ENCODE peak calls at places on chromosome 18, in four cellular contexts. W is astrocyte of the cerebellum, N is adrenal gland, F is esophagus muscularis mucosa. V is an unnamed sample.

GRCh38 chr18:62898359-62898758 is 183.0 kb downstream of the PHLPP1 start:
- DNase-seq in W (no peak), N (no peak), F (no peak), V (no peak)

GRCh38 chr18:10274327-10274726 is 180.1 kb upstream of the APCDD1 start:
- DNase-seq in W (no peak), N (no peak), F (no peak), V (no peak)

GRCh38 chr18:65567372-65567771 is 183.4 kb upstream of the CDH7 start:
- DNase-seq in W (no peak), N (no peak), F (no peak), V (no peak)

GRCh38 chr18:49275448-49275847 is 185.0 kb downstream of the DYM start:
- DNase-seq in W (no peak), N (no peak), F (no peak), V (no peak)

GRCh38 chr18:33863912-33864311 is 285.9 kb downstream of the ASXL3 start:
- DNase-seq in W (no peak), N (no peak), F (no peak), V (no peak)

GRCh38 chr18:63928331-63928730 is 20.6 kb downstream of the SERPINB10 start:
- DNase-seq in W (no peak), N (no peak), F (no peak), V (no peak)

GRCh38 chr18:63575680-63576079 is 11.5 kb upstream of the SERPINB13 start:
- DNase-seq in W (no peak), N (no peak), F (no peak), V (no peak)

GRCh38 chr18:74512321-74513053 is 16.3 kb downstream of the CNDP2 start:
- DNase-seq in W (no peak), N (no peak), F (no peak), V (no peak)

GRCh38 chr18:51890762-51891161 is 449.2 kb upstream of the DCC start:
- DNase-seq in W (peak; percentile 79), N (peak; percentile 8), F (no peak), V (no peak)

DNA sequence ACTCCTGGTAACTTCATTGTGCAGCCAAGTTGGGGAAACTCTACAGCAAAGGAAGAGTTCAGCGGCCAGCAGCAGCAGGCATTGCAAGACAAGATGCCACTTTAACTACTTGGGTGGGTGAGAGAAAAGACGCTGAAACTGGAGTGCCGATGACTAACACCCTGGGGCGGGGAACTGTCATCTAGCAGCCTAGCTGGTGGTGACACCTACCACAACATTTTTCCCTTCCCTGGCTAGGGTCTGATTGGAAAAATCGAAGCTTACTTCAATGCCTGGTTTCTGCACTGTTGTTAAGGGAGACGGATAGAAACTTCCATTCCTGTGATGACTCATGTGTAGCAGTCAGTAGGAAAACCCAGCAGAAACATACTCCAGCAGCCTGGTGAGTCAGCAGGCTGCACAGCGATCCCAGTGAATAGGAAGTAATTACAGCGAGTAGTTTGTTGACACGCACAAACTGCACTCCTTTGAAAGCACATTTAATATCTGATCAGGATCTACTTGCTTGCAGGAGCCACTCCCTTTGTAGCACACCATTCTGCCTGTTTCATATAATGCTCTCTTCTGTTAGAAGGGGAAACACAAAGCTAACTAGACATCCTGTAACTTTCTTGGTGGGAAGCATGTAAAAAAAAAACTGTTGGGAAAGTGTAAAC is 62.1 kb upstream of the MAPRE2 start:
- DNase-seq in W (peak; percentile 88), N (peak; percentile 85), F (no peak), V (peak; percentile 82)
- H3K4me3 ChIP-seq in W (peak overlapping the region; percentile 70), N (no peak overlapping the region), F (peak overlapping the region; percentile 89), V (peak overlapping the region; percentile 63)

DNA sequence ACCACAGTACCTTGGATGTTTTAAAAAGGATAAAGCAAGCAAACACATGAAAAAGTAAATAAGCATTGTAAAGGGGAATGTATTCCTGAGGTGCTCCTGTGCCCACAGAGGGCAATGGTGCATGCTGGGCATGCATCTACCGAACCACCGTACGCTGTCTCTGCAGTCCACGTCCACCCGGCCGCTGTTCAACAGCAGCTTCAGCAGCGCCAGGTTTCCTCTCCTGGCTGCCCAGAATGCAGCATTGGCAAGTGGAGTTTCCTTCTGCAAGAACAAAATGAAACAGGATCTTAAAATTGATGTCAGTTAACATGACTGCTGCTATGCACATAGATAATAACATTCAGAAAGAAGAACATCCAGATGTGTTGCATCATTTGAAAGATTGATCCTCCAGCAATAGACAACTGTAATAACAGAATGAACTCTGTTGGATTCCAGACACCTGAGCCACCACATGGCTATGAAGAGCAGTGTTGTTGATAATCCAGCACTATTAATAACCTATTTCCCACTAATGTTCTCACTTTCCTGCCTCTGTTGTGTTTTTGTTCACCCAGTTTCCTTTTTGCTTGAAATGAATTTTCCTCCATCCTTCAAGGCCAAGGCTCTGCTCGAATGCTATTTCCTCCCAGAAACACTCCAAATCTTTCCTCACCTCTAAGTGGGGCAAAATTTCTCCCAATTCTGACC is 13.6 kb downstream of the ANKRD29 start:
- DNase-seq in W (no peak), N (no peak), F (no peak), V (no peak)
- H3K4me3 ChIP-seq in W (no peak overlapping the region), N (no peak overlapping the region), F (no peak overlapping the region), V (no peak overlapping the region)

DNA sequence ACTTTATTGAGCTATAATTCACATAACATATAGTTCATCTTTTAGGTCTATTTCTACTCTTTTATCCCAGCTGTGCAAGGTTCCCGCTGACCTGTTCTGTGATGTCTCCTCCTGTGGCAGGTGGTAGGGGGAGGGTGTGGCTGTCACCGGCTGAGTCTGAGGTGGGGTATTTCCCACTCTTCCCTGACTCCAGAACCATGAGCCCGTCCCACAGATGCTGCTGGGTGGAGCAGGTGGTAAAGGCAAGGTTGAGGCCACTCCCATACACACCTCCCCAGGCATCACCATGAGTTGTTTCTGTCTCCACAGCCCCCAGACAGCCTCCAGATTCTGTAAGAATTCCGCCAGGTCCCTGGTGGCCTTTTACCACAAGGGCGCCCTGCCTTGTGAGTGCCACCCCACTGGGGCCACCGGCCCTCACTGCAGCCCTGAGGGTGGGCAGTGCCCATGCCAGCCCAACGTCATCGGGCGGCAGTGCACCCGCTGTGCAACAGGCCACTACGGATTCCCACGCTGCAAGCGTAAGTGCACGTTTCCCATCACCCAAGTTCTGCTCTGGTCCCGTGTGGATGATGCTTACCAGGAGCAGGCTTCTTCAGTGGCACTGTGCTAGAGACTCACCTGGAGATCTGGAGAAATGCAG is 156.9 kb downstream of the LAMA3 start:
- DNase-seq in W (no peak), N (no peak), F (no peak), V (no peak)
- H3K4me3 ChIP-seq in W (no peak overlapping the region), N (no peak overlapping the region), F (no peak overlapping the region), V (no peak overlapping the region)

DNA sequence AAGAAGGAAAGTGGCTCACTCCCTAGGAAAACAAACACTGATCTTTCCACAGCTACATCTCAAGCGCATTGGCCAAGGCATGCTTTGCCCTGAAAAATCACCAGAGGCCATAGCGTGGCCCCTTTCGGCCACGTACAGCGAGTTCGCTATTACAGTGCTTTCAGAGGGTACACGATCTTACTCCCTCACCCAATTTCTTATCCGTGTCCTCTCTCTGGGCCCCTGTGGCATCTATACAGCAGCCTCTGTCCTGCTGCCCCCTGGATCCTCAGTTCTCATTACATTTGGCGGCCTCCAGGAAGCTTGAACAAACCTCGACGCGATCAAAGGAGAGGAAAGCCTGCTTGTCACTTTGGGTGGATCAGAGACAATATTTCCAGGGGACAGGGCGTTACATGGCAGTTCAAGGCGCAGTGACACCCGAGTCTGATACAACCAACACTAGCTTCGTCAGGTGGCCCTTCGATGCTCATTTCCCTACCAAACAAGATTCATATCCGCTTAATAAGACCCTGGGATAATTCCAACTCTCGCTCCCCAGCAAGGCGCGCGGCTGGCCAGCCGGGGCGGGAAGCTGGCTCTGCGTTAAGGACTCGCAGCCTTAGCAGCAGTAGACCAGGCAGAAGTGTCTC is 929 bp downstream of the SKOR2 start:
- DNase-seq in W (no peak), N (no peak), F (no peak), V (no peak)
- H3K4me3 ChIP-seq in W (no peak overlapping the region), N (no peak overlapping the region), F (no peak overlapping the region), V (no peak overlapping the region)

GRCh38 chr18:961644-962355 is 57.1 kb downstream of the ADCYAP1 start:
- DNase-seq in W (peak; percentile 44), N (peak; percentile 31), F (no peak), V (no peak)
- H3K4me3 ChIP-seq in W (peak overlapping the region; percentile 43), N (no peak overlapping the region), F (peak overlapping the region; percentile 41), V (peak overlapping the region; percentile 52)

DNA sequence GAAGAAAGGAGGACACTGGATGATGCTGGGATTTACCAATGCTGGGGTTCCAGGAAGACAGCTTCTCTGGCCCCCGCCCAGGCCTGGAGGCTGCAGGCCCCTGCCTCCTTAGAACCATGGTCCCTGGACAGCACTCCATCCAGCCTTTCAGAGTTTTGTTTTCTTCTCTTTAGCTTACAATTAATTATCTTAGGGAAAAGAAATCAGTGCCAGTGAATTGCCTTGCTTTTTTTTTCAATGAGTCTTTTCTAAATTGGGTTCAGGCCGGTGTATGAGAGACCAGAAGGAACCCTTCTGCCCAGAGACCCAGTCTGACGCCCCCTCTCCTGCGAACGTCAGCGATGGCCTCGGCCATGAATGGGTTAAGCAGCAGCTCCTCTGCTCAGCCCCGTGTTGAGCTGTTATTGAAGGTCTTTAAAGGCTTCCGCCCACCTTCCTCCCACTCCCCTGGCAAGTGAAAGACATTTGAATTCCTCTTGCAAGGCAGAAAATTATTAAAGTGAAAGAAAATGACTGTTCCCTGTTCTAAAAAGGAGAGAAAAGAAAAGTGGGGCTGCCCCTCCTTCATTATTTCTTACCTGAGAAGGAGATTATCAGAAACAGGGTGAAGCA is 65.7 kb upstream of the CHMP1B start:
- DNase-seq in W (no peak), N (no peak), F (no peak), V (no peak)
- H3K4me3 ChIP-seq in W (no peak overlapping the region), N (no peak overlapping the region), F (no peak overlapping the region), V (no peak overlapping the region)

GRCh38 chr18:76975577-76976110 is 153.3 kb downstream of the ZNF236 start:
- DNase-seq in W (no peak), N (no peak), F (no peak), V (no peak)

GRCh38 chr18:76978616-76979015 is 154.0 kb downstream of the MBP start:
- DNase-seq in W (no peak), N (no peak), F (no peak), V (no peak)

GRCh38 chr18:76979111-76979751 is 153.4 kb downstream of the MBP start:
- DNase-seq in W (no peak), N (no peak), F (no peak), V (no peak)

GRCh38 chr18:76977681-76978234 is 154.8 kb downstream of the MBP start:
- DNase-seq in W (no peak), N (no peak), F (no peak), V (no peak)

GRCh38 chr18:76977108-76977621 is 154.8 kb downstream of the ZNF236 start:
- DNase-seq in W (no peak), N (no peak), F (no peak), V (no peak)
- H3K4me3 ChIP-seq in W (no peak overlapping the region), N (no peak overlapping the region), F (no peak overlapping the region), V (no peak overlapping the region)

V was measured in skeletal muscle cell.